ENCODE peak calls at places on chromosome 16, in four cellular contexts. Q is transverse colon, F is M059J, Z is neural crest cell. I is an unnamed sample.

GRCh38 chr16:66894948-66895696 is 14.8 kb downstream of the PDP2 start:
- DNase-seq in Q (peak), F (peak), Z (peak), I (peak)

GRCh38 chr16:50099957-50100648 is 34.3 kb downstream of the HEATR3 start:
- DNase-seq in Q (no peak), F (no peak), Z (no peak), I (no peak)

GRCh38 chr16:57797526-57798266 is 4.6 kb downstream of the KIFC3 start:
- DNase-seq in Q (no peak), F (no peak), Z (no peak), I (no peak)

GRCh38 chr16:83967091-83967490 is 953 bp upstream of the NECAB2 start:
- DNase-seq in Q (no peak), F (no peak), Z (no peak), I (no peak)

GRCh38 chr16:67029249-67030096 is 524 bp downstream of the CBFB start:
- DNase-seq in Q (peak), F (peak), Z (peak), I (peak)

GRCh38 chr16:15523092-15523541 is 88.7 kb downstream of the BMERB1 start:
- DNase-seq in Q (peak), F (no peak), Z (no peak), I (no peak)

GRCh38 chr16:84928679-84929420 is 82.5 kb downstream of the ZDHHC7 start:
- DNase-seq in Q (peak), F (peak), Z (no peak), I (no peak)

GRCh38 chr16:65126845-65127624 is 5.2 kb upstream of the CDH11 start:
- DNase-seq in Q (no peak), F (peak), Z (no peak), I (no peak)

GRCh38 chr16:67177743-67178699 is 5.7 kb downstream of the MATCAP1 start:
- DNase-seq in Q (peak), F (no peak), Z (no peak), I (peak)

GRCh38 chr16:29824589-29825144 is 4.4 kb downstream of the MVP start:
- DNase-seq in Q (no peak), F (peak), Z (no peak), I (no peak)

GRCh38 chr16:89823087-89823823 is 5.0 kb upstream of the SPIRE2 start:
- DNase-seq in Q (no peak), F (no peak), Z (no peak), I (peak)

GRCh38 chr16:1929105-1929504 is 10.9 kb upstream of the HS3ST6 start:
- DNase-seq in Q (no peak), F (peak), Z (no peak), I (peak)

GRCh38 chr16:88870608-88871348 is 4.3 kb upstream of the PABPN1L start:
- DNase-seq in Q (peak), F (no peak), Z (no peak), I (no peak)

GRCh38 chr16:56945847-56946527 is 14.0 kb downstream of the HERPUD1 start:
- DNase-seq in Q (no peak), F (no peak), Z (no peak), I (no peak)

GRCh38 chr16:89791278-89791995 is 25.0 kb downstream of the FANCA start:
- DNase-seq in Q (no peak), F (no peak), Z (no peak), I (no peak)

GRCh38 chr16:56450275-56450889 is 750 bp downstream of the NUDT21 start:
- DNase-seq in Q (no peak), F (peak), Z (no peak), I (peak)

GRCh38 chr16:50152386-50152806 is 710 bp upstream of the TENT4B start:
- DNase-seq in Q (peak), F (peak), Z (no peak), I (no peak)

GRCh38 chr16:76854234-76854633 is 336.8 kb upstream of the MON1B start:
- DNase-seq in Q (no peak), F (no peak), Z (no peak), I (no peak)

GRCh38 chr16:86244936-86245335 is 265.4 kb upstream of the FOXF1 start:
- DNase-seq in Q (no peak), F (no peak), Z (no peak), I (no peak)

GRCh38 chr16:56632160-56632847 is at the start of gene MT1M:
- DNase-seq in Q (peak), F (peak), Z (no peak), I (peak)

GRCh38 chr16:11250091-11250785 is 5.8 kb downstream of the SOCS1 start:
- DNase-seq in Q (no peak), F (peak), Z (no peak), I (peak)

GRCh38 chr16:873889-874288 is 73.4 kb upstream of the GNG13 start:
- DNase-seq in Q (no peak), F (no peak), Z (no peak), I (no peak)

GRCh38 chr16:29315046-29315445 is 91.5 kb downstream of the NPIPB11 start:
- DNase-seq in Q (no peak), F (no peak), Z (no peak), I (no peak)

GRCh38 chr16:17211797-17212196 is 259.0 kb downstream of the XYLT1 start:
- DNase-seq in Q (no peak), F (peak), Z (no peak), I (no peak)

GRCh38 chr16:89707695-89708094 is 6.2 kb upstream of the SPATA2L start:
- DNase-seq in Q (no peak), F (no peak), Z (no peak), I (no peak)

GRCh38 chr16:69443809-69444611 is 19.6 kb downstream of the CYB5B start:
- DNase-seq in Q (peak), F (peak), Z (no peak), I (no peak)

GRCh38 chr16:65808735-65809134 is 557.8 kb upstream of the CDH5 start:
- DNase-seq in Q (no peak), F (no peak), Z (no peak), I (no peak)

GRCh38 chr16:74439685-74440084 is 18.4 kb upstream of the CLEC18B start:
- DNase-seq in Q (no peak), F (no peak), Z (no peak), I (no peak)

GRCh38 chr16:21233521-21234150 is at the start of gene ANKS4B:
- DNase-seq in Q (peak), F (no peak), Z (no peak), I (no peak)

I was measured in NCI-H146.